ENCODE peak calls at places on chromosomes 5 and 9, in seven cellular contexts. T is stomach, W is heart left ventricle, P is lower leg skin, B is tibial nerve, G is A549, E is transverse colon. V is an unnamed sample.

GRCh38 chr5:3429962-3430361 is 165.7 kb upstream of the IRX1 start:
- DNase-seq in W (no peak), G (no peak), P (no peak), T (no peak), B (no peak), E (no peak), V (no peak)

GRCh38 chr9:136978073-136978864 is 965 bp downstream of the PTGDS start:
- DNase-seq in W (peak), P (peak), E (peak), B (peak), G (peak), T (peak), V (peak)

GRCh38 chr9:76581752-76582151 is 122.8 kb downstream of the GCNT1 start:
- DNase-seq in W (no peak), B (no peak), P (no peak), T (no peak), G (no peak), E (no peak), V (no peak)

GRCh38 chr5:77906806-77907205 is 130.7 kb upstream of the TBCA start:
- DNase-seq in T (no peak), P (no peak), B (no peak), G (no peak), E (no peak), W (no peak), V (no peak)

GRCh38 chr5:160747963-160748362 is 104.0 kb downstream of the ATP10B start:
- DNase-seq in W (no peak), T (no peak), G (no peak), B (no peak), P (no peak), E (peak), V (no peak)

GRCh38 chr9:86405086-86405491 is 50.9 kb upstream of the TUT7 start:
- DNase-seq in T (peak), P (no peak), W (no peak), G (no peak), B (no peak), E (no peak), V (no peak)

GRCh38 chr9:121717141-121717749 is 65.8 kb downstream of the DAB2IP start:
- DNase-seq in T (no peak), E (no peak), W (no peak), B (no peak), G (no peak), P (no peak), V (no peak)

GRCh38 chr5:65506961-65507360 is 25.2 kb upstream of the ADAMTS6 start:
- DNase-seq in T (no peak), E (no peak), W (no peak), P (no peak), B (no peak), G (no peak), V (no peak)

GRCh38 chr5:82793808-82794419 is 283.3 kb downstream of the TMEM167A start:
- DNase-seq in E (peak), W (no peak), G (peak), P (no peak), T (peak), B (no peak), V (no peak)

GRCh38 chr9:118595719-118596305 is 773.4 kb downstream of the BRINP1 start:
- DNase-seq in P (no peak), W (no peak), E (peak), G (peak), T (no peak), B (no peak), V (no peak)

GRCh38 chr5:439181-439580 is 3.8 kb upstream of the EXOC3 start:
- DNase-seq in B (no peak), G (no peak), T (no peak), P (no peak), E (no peak), W (no peak), V (no peak)

GRCh38 chr9:135340143-135340655 is 139.4 kb upstream of the PPP1R26 start:
- DNase-seq in W (no peak), B (no peak), E (no peak), T (no peak), P (no peak), G (no peak), V (no peak)

GRCh38 chr5:143143973-143144372 is 259.5 kb downstream of the NR3C1 start:
- DNase-seq in P (no peak), B (no peak), T (no peak), W (no peak), E (no peak), G (no peak), V (no peak)

GRCh38 chr5:129807162-129807814 is 59.4 kb downstream of the MINAR2 start:
- DNase-seq in B (no peak), G (no peak), W (no peak), P (no peak), E (no peak), T (no peak), V (no peak)

GRCh38 chr9:21317956-21318923 is 13.1 kb upstream of the IFNA5 start:
- DNase-seq in G (no peak), B (no peak), W (no peak), T (peak), P (peak), E (peak), V (no peak)

GRCh38 chr9:68732405-68733020 is 27.5 kb downstream of the PIP5K1B start:
- DNase-seq in E (no peak), W (no peak), T (no peak), B (no peak), P (no peak), G (no peak), V (no peak)

GRCh38 chr9:109846781-109847180 is 66.8 kb downstream of the PALM2AKAP2 start:
- DNase-seq in G (no peak), T (no peak), P (no peak), E (no peak), W (no peak), B (no peak), V (no peak)

GRCh38 chr9:38246833-38247232 is 145.7 kb upstream of the ALDH1B1 start:
- DNase-seq in P (no peak), E (no peak), B (no peak), G (no peak), T (no peak), W (no peak), V (no peak)

GRCh38 chr9:117957267-117957666 is 253.1 kb downstream of the TLR4 start:
- DNase-seq in T (peak), B (no peak), G (no peak), W (no peak), P (no peak), E (no peak), V (no peak)

GRCh38 chr9:3455088-3455487 is 70.7 kb downstream of the RFX3 start:
- DNase-seq in P (no peak), T (no peak), B (no peak), G (no peak), E (no peak), W (no peak), V (no peak)

GRCh38 chr5:168614661-168615060 is 35.5 kb upstream of the PANK3 start:
- DNase-seq in G (no peak), W (no peak), B (no peak), T (no peak), P (no peak), E (no peak), V (no peak)

GRCh38 chr5:164958688-164959087 is 1453.3 kb downstream of the MAT2B start:
- DNase-seq in B (no peak), E (no peak), T (no peak), W (no peak), G (no peak), P (no peak), V (no peak)

GRCh38 chr9:18485691-18486090 is 11.7 kb downstream of the ADAMTSL1 start:
- DNase-seq in B (no peak), P (no peak), E (no peak), W (no peak), G (no peak), T (no peak), V (no peak)

GRCh38 chr9:131020388-131020787 is 11.4 kb downstream of the LAMC3 start:
- DNase-seq in P (peak), E (no peak), W (no peak), G (no peak), B (no peak), T (no peak), V (no peak)

DNA sequence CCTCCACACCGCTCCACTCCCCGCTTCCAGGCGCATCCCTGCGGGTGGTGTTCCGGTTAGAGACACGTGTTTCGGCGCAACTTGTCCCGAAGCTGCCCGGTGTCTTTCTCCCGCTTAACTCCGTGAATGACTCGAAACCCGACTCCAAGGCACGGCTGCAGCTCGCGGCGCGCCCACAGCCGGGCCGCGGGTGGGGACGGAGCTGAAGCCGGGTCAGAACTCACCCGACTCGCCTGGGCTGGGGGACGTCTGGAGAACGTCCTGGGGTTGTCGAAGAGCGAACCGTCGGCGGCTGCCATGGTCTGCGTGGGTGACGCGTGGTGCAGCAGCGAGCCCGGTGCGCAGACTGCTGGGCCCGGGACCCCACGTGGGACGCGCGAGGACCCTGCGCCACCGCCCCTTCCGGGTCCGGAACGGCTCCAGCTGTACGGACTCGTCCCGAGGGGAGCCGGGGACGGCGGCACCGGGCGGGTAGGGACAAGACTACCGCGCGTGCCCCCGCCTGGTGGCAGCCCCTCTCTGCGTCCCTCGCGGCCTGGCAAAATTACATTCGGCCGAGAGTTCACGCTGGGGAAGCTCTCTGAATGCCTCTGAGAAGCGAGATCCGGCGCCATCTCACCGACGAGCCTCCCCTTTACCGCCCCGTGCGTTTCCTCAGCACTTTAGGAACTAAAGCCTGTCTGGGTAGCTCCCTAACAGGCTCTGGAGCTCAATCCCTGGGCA is at the start of gene DDX31:
- DNase-seq in B (peak), G (peak), P (peak), W (peak), E (peak), T (peak), V (peak)
- TF ChIP-seq POLR2A in B (peak), G (peak), P (no peak), W (peak), E (peak), T (no peak), V (peak)

GRCh38 chr5:96934695-96935555 is 955 bp upstream of the LNPEP start:
- DNase-seq in P (peak), E (peak), T (peak), G (peak), B (peak), W (peak), V (peak)

GRCh38 chr5:96933764-96934163 is 2.1 kb upstream of the LNPEP start:
- DNase-seq in E (no peak), T (no peak), G (no peak), B (no peak), P (no peak), W (no peak), V (no peak)

GRCh38 chr5:96936431-96937221 is 746 bp downstream of the LNPEP start:
- DNase-seq in W (peak), E (peak), G (peak), T (peak), B (no peak), P (peak), V (peak)

GRCh38 chr5:96934291-96934694 is 1.6 kb upstream of the LNPEP start:
- DNase-seq in G (no peak), P (no peak), W (no peak), E (peak), B (no peak), T (no peak), V (no peak)

DNA sequence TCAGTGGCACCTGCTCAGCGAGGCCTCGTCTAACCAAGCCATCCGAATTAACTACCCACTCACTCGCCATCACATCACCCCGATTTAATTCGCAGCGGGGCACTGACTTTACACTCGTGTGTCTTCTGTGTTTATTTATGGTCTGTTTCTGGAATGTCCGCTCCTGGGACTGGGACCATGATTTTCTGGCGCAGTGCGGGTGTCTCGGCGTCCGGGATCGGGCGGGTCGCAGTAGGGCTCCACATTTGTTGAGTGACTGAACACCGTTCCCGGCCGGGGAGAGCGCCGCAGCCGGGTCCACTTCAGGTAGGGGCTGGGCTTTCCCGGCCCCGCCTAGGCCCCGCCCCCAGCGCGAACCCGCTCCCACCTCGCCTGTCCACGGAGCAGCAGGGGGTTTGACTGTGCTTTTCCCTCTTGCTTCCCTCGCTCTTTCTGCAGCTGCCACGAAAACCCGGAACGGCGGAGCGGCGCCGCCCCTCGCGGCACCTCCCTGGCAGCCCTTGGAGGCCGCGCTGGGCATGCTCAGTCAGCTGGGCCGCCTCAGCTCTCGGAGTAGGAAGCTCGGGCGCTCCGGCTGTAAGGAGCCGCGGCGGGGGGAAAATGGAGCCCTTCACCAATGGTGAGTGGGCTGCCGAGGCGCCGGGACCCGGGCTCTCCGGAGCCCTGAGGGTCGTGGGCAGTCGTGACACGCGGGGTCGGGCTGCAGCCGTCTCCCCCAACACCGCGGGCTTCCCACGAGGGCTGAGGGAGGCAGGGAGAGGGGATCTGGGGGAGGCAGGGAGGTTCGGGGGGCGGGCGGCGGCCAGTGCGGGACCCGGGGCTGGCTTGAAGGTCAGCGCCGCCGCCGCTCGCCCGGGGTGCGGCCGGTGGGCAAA is at the start of gene LNPEP:
- DNase-seq in E (peak), P (peak), T (peak), G (peak), B (peak), W (peak), V (peak)
- TF ChIP-seq POLR2A in E (peak), P (no peak), T (no peak), G (peak), B (peak), W (peak), V (peak)

GRCh38 chr5:102863764-102864560 is 108.9 kb downstream of the PAM start:
- DNase-seq in P (no peak), T (no peak), B (no peak), E (no peak), G (no peak), W (no peak), V (no peak)

GRCh38 chr5:102867999-102868662 is 113.0 kb downstream of the PAM start:
- DNase-seq in B (no peak), P (no peak), W (no peak), G (no peak), E (no peak), T (no peak), V (no peak)

GRCh38 chr5:102865171-102865509 is 110.0 kb downstream of the PAM start:
- DNase-seq in W (no peak), B (no peak), P (no peak), G (no peak), E (no peak), T (no peak), V (no peak)

GRCh38 chr5:102866315-102866693 is 111.2 kb downstream of the PAM start:
- DNase-seq in T (no peak), P (no peak), W (no peak), G (no peak), E (no peak), B (no peak), V (no peak)

GRCh38 chr5:102865510-102866314 is 110.6 kb downstream of the PAM start:
- DNase-seq in E (peak), P (peak), G (peak), B (peak), T (peak), W (peak), V (peak)
- TF ChIP-seq POLR2A in E (no peak), P (no peak), G (no peak), B (peak), T (no peak), W (peak), V (no peak)

DNA sequence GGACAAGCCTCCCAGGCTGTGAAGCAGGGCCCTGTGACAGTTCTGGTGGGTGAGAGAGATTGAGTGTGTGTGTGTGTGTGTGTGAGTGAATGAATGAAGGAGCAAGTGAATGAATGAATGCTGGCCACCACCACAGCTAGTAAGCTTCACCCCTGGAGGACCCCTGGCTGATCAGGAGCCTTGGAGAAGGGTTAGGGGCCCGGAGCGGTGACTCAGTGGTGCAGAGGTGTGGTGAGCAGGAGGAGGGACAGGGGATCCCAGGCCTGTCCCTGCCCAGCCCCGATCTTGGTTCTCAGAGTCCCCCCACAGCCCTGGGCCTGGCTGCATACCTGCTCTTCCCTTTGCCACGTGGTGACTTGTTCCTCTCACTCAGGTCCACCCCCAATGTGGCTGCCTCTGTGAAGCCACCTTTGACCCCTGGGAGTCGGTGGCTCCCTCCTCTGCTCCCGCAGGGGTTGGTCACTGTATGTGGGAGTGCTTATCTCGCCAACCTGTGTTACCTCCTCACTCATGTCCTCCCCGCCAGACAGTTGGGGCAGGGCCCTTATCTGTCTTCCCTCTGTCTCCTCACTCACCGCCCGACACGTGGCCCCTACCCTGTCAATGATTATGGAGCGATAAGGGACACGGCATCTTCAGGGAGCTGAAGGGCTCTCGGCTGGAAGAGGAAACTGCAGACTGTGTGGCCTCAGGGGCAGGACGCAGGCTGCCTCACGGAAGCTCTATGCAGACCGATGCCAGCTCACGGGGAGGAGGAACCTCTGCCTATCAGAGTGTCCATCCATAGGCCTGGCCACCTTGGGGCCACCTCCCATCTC is 99.9 kb upstream of the PITX1 start:
- DNase-seq in E (peak), B (no peak), T (peak), P (no peak), W (no peak), G (no peak), V (no peak)
- TF ChIP-seq POLR2A in E (peak), B (no peak), T (no peak), P (no peak), W (no peak), G (no peak), V (no peak)

GRCh38 chr5:93583799-93584530 is 943 bp downstream of the NR2F1 start:
- DNase-seq in B (no peak), G (no peak), W (no peak), E (no peak), P (no peak), T (no peak), V (no peak)

GRCh38 chr5:93583525-93583798 is 440 bp downstream of the NR2F1 start:
- DNase-seq in W (no peak), T (no peak), G (no peak), E (no peak), P (no peak), B (no peak), V (no peak)

GRCh38 chr5:93581738-93582414 is 857 bp upstream of the NR2F1-AS1 start:
- DNase-seq in G (no peak), W (no peak), B (no peak), T (no peak), E (no peak), P (no peak), V (no peak)

GRCh38 chr5:93584531-93585053 is 1.6 kb downstream of the NR2F1 start:
- DNase-seq in G (no peak), W (no peak), P (no peak), B (no peak), T (no peak), E (no peak), V (no peak)

GRCh38 chr5:93582677-93583524 is at the start of gene NR2F1:
- DNase-seq in W (no peak), T (peak), G (peak), B (peak), E (peak), P (no peak), V (no peak)
- TF ChIP-seq POLR2A in W (no peak), T (no peak), G (no peak), B (peak), E (peak), P (no peak), V (peak)

GRCh38 chr9:132077881-132078280 is 1.8 kb downstream of the MED27 start:
- DNase-seq in G (no peak), E (no peak), T (no peak), B (no peak), P (no peak), W (no peak), V (no peak)

GRCh38 chr9:132078369-132079356 is 1.0 kb downstream of the MED27 start:
- DNase-seq in G (peak), P (peak), B (no peak), W (no peak), T (no peak), E (no peak), V (no peak)

GRCh38 chr9:132075853-132076252 is 3.8 kb downstream of the MED27 start:
- DNase-seq in G (no peak), B (no peak), P (no peak), W (no peak), T (no peak), E (no peak), V (no peak)

GRCh38 chr9:132082188-132082587 is 2.5 kb upstream of the MED27 start:
- DNase-seq in G (no peak), W (no peak), B (no peak), E (no peak), P (no peak), T (no peak), V (no peak)

DNA sequence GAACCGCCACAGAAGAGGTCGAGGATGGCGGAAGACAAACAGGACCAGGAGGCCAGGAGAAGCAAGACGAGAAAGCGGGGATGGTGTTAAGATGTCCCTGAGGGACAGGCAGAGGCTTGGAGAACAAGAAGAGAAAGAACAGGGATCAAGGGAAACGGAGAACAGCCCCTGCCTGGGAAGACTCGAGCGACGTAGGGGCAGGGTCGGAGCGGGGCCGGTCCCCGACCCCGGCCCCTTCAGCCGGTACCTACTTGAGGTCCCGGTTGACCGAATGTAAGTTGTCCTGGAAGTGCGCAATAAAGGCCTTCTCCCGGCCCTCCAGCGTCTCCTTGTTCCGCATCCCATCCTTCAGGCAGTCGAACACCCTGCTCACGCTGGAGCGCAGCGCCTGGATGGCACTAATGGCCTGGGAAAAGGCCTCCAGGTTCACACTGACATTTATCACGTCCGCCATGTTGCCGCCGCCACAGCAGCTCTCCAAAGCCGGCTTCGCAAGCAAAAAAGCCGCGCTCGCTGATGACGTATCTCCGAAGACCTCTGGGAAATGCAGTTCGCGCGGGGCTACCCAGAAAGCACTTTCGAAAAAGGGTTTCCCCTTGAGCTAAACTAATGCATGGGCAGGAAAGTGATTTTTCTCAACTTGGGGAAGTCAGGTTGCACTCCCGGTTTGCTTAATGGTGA is at the start of gene MED27:
- DNase-seq in B (peak), W (peak), G (peak), P (peak), E (peak), T (peak), V (peak)
- TF ChIP-seq POLR2A in B (no peak), W (no peak), G (peak), P (no peak), E (peak), T (no peak), V (no peak)